ENCODE peak calls at places on chromosomes 13 and 19, in four cellular contexts. C, Y, M and K are unnamed samples.

GRCh38 chr13:105327727-105328126 is 1207.7 kb downstream of the EFNB2 start:
- DNase-seq in M (no peak), C (no peak), Y (no peak), K (no peak)

GRCh38 chr13:85638265-85638664 is 161.0 kb downstream of the SLITRK6 start:
- DNase-seq in Y (no peak), C (no peak), M (no peak), K (no peak)

GRCh38 chr13:45851171-45851889 is at the start of gene SIAH3:
- DNase-seq in C (no peak), Y (no peak), M (no peak), K (no peak)

GRCh38 chr13:79423801-79424642 is 18.0 kb upstream of the RBM26 start:
- DNase-seq in Y (no peak), M (peak), C (no peak), K (no peak)

GRCh38 chr13:34695063-34695462 is 247.0 kb upstream of the NBEA start:
- DNase-seq in M (no peak), C (no peak), Y (no peak), K (no peak)

GRCh38 chr13:32811297-32811800 is 204.9 kb upstream of the KL start:
- DNase-seq in M (peak), Y (peak), C (no peak), K (no peak)

GRCh38 chr19:6674868-6675305 is 4.9 kb upstream of the TNFSF14 start:
- DNase-seq in Y (peak), C (peak), M (peak), K (peak)

GRCh38 chr13:74105871-74106270 is 28.3 kb downstream of the KLF12 start:
- DNase-seq in Y (no peak), M (no peak), C (no peak), K (no peak)

GRCh38 chr19:10603084-10603872 is 16.2 kb upstream of the AP1M2 start:
- DNase-seq in M (peak), C (peak), Y (peak), K (no peak)

GRCh38 chr19:16463991-16464575 is 7.7 kb downstream of the EPS15L1 start:
- DNase-seq in M (no peak), C (no peak), Y (no peak), K (no peak)

GRCh38 chr13:46321494-46322225 is 65.4 kb downstream of the RUBCNL start:
- DNase-seq in Y (peak), C (peak), M (peak), K (peak)

GRCh38 chr13:27997904-27998522 is 9.5 kb upstream of the URAD start:
- DNase-seq in Y (peak), C (no peak), M (peak), K (peak)

GRCh38 chr13:93963266-93964131 is 516.0 kb downstream of the DCT start:
- DNase-seq in Y (no peak), C (no peak), M (no peak), K (peak)

GRCh38 chr19:6459356-6460098 is at the start of gene SLC25A23:
- DNase-seq in M (peak), Y (peak), C (peak), K (peak)

GRCh38 chr13:52809310-52809769 is 39.1 kb downstream of the PCDH8 start:
- DNase-seq in C (no peak), M (peak), Y (peak), K (peak)

GRCh38 chr13:27797228-27797624 is 4.9 kb downstream of the GSX1 start:
- DNase-seq in M (no peak), Y (no peak), C (no peak), K (peak)

GRCh38 chr19:38319421-38320258 is at the start of gene KCNK6:
- DNase-seq in C (peak), Y (peak), M (peak), K (peak)

GRCh38 chr19:42596391-42597071 is 1.8 kb upstream of the CEACAM8 start:
- DNase-seq in M (peak), Y (peak), C (no peak), K (peak)

GRCh38 chr19:18320865-18321728 is 1.8 kb downstream of the LSM4 start:
- DNase-seq in C (no peak), Y (peak), M (no peak), K (no peak)

GRCh38 chr19:52453324-52454094 is at the start of gene ZNF578:
- DNase-seq in M (no peak), C (peak), Y (peak), K (no peak)

GRCh38 chr19:41409288-41409687 is 11.7 kb downstream of the BCKDHA start:
- DNase-seq in Y (no peak), C (no peak), M (peak), K (peak)

DNA sequence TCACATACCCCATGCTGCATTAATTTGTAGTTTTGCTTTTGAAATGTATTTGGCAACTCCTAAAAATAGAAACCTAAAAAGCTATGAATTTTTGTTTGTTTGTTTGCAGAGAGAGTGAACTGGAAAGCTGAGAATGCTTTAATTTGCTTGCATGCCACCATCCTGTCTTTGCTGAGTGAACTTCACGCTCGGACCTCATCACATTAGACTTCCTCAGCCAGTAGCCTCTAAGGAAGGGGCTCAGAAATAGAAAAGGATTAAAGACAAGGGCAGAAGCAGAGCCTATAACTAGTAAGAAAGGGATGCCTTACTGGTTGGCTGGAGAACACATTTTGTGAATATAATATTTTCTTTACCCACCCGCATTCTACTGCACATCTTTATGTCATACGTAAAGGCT is 275.1 kb downstream of the DCLK1 start:
- DNase-seq in Y (no peak), M (no peak), C (no peak), K (no peak)
- H3K4me3 ChIP-seq in Y (no peak), M (no peak), C (no peak), K (no peak)

DNA sequence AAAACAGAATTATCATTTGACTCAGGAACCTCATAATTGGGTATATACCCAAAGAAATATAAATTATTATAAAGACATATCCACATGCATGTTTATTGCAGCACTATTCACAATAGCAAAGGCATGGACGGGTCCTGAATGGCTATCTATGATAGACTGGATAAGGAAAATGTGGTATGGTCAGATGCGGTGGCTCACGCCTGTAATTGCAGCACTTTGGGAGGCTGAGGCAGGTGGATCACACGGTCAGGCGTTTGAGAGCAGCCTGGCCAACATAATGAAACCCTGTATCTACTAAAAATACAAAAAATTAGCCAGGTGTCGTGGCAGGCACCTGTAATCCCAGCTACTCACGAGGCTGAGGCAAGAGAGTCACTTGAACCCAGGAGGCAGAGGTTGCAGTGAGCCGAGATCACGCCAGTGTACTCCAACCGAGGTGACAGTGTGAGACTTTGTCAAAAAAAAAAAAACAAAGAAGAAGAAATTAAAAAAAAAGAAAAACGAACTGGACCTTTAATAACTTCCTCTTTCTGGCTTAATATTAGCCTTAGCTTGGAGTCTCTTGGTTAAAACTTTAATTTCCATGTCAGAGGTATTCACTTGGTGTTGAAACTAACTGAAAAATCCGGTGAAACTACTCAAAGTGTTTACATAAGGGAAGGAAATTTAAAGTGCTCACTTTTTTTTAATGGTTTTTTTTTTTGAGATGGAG is 104.4 kb downstream of the ZNF486 start:
- DNase-seq in C (no peak), Y (no peak), M (no peak), K (no peak)
- H3K4me3 ChIP-seq in C (no peak), Y (no peak), M (no peak), K (no peak)

GRCh38 chr13:114061047-114061446 is 71.4 kb downstream of the RASA3 start:
- DNase-seq in M (no peak), Y (no peak), C (no peak), K (no peak)
- H3K4me3 ChIP-seq in M (no peak), Y (no peak), C (no peak), K (no peak)

GRCh38 chr13:24075137-24075975 is 85.2 kb upstream of the SPATA13 start:
- DNase-seq in C (no peak), M (no peak), Y (no peak), K (no peak)
- H3K4me3 ChIP-seq in C (no peak), M (no peak), Y (no peak), K (no peak)

GRCh38 chr13:97266734-97267417 is 44.7 kb downstream of the MBNL2 start:
- DNase-seq in C (no peak), Y (no peak), M (no peak), K (no peak)
- H3K4me3 ChIP-seq in C (no peak), Y (no peak), M (no peak), K (no peak)

GRCh38 chr13:114128348-114128623 is 4.1 kb downstream of the RASA3 start:
- DNase-seq in M (no peak), Y (no peak), C (no peak), K (no peak)

GRCh38 chr13:114130131-114130707 is 2.2 kb downstream of the RASA3 start:
- DNase-seq in M (peak), C (no peak), Y (no peak), K (no peak)

GRCh38 chr13:114127473-114128347 is 4.7 kb downstream of the RASA3 start:
- DNase-seq in Y (no peak), C (no peak), M (no peak), K (no peak)

GRCh38 chr13:114129649-114130062 is 2.8 kb downstream of the RASA3 start:
- DNase-seq in M (peak), Y (no peak), C (no peak), K (no peak)

GRCh38 chr13:114128624-114129522 is 3.5 kb downstream of the RASA3 start:
- DNase-seq in C (peak), M (peak), Y (peak), K (no peak)
- H3K4me3 ChIP-seq in C (peak), M (peak), Y (peak), K (no peak)

DNA sequence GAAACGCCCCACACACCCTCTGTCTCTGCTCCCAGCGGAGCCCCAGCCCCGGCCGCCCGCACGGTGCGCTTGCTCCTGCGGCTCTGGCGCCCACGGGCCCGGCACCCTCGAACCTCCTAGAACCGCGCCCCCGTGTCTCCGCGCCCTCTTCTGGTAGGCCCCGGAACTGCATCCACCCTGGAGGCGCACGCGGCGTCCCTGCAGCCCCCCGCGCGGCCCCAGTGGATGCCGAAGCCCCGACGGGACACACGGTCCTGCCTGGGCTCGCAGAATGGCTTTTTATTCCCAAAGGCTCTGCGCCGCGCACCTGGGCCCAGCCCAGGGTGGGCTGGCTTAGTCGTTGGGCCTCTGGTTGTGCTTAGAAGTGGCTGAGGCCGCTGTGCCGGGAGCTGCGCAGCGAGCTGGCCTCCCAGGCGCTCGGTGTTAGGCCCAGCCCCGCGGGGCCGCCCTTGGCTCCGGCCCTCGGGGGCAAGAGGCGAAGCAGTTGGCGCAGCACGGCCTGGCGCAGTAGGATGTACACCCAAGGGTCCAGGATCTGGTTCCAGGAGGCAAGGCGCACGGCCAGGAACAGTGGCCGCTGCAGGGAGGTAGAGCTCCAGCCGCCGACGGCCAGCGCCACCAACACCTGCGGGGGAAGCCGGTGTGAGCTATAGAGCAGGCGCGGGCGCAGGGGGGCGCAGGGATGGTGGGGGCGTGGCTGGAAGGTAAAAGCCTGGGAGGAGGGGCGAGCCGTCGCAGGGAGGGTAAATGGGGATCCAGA is 2.8 kb downstream of the PTGER1 start:
- DNase-seq in Y (peak), C (peak), M (peak), K (peak)
- H3K4me3 ChIP-seq in Y (peak), C (peak), M (no peak), K (no peak)

DNA sequence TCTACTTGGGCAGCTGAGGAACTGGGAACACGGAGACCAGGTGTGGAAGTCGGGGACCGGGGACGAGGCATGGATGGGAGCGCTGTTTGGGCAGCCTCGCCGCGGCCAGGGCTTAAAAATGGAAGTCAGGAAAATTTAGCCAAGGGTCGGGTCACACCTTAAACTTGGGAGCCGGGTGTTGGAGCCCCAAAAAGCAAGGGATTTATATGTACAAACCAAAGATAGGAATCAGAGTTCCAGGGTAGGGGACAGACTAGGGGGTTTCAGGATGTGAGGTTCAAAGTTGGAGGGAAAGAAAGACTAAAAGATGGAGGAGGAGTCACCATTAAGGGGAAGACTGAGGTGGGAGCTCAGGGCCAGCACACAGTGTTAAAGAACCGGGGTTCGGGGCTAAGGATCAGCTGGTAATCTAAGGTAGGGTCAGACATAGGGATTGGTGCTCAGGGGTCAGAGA is 530 bp downstream of the FOXA3 start:
- DNase-seq in C (no peak), Y (no peak), M (no peak), K (no peak)
- H3K4me3 ChIP-seq in C (no peak), Y (peak), M (no peak), K (peak)

GRCh38 chr19:50668416-50669318 is 19.4 kb downstream of the C19orf81 start:
- DNase-seq in C (no peak), Y (no peak), M (no peak), K (no peak)

GRCh38 chr19:50666346-50667176 is 17.3 kb downstream of the C19orf81 start:
- DNase-seq in M (no peak), Y (no peak), C (no peak), K (no peak)

GRCh38 chr19:50667177-50667758 is 18.0 kb downstream of the C19orf81 start:
- DNase-seq in C (no peak), M (no peak), Y (no peak), K (no peak)

GRCh38 chr19:50669319-50670101 is 20.3 kb downstream of the C19orf81 start:
- DNase-seq in Y (peak), C (no peak), M (peak), K (peak)

DNA sequence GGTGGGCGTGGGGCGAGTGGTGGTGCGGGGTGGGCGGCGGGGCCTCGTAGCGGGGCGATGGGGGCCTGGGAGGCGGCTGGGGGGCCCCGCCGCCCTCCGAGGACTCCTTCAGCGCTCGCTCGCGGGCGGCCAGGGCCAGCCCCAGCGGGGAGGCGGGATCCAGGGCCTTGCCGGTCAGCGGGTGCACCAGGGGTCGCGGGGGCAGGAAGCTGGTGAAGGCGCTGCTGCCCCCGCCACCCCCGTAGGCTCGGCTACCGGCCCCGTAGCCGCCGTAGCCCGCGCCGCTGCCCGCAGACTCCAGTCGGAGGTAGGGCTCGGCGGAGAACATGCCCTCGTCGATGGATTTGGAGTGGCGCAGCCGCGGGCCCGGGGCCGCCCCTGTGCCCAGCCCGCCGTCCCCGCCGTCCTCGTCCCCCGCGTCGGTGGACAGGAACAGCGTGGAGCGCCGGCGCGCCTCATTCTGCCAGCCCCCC is 18.6 kb downstream of the C19orf81 start:
- DNase-seq in C (no peak), Y (no peak), M (no peak), K (no peak)
- H3K4me3 ChIP-seq in C (no peak), Y (no peak), M (no peak), K (peak)

GRCh38 chr19:48481191-48481500 is 12.0 kb downstream of the CYTH2 start:
- DNase-seq in M (no peak), C (no peak), Y (no peak), K (no peak)

GRCh38 chr19:48480151-48480475 is 10.9 kb downstream of the CYTH2 start:
- DNase-seq in Y (peak), C (no peak), M (no peak), K (no peak)

GRCh38 chr19:48479686-48480085 is 10.5 kb downstream of the CYTH2 start:
- DNase-seq in C (no peak), M (no peak), Y (no peak), K (no peak)

GRCh38 chr19:48481846-48482639 is 12.9 kb downstream of the CYTH2 start:
- DNase-seq in Y (no peak), M (no peak), C (no peak), K (no peak)

DNA sequence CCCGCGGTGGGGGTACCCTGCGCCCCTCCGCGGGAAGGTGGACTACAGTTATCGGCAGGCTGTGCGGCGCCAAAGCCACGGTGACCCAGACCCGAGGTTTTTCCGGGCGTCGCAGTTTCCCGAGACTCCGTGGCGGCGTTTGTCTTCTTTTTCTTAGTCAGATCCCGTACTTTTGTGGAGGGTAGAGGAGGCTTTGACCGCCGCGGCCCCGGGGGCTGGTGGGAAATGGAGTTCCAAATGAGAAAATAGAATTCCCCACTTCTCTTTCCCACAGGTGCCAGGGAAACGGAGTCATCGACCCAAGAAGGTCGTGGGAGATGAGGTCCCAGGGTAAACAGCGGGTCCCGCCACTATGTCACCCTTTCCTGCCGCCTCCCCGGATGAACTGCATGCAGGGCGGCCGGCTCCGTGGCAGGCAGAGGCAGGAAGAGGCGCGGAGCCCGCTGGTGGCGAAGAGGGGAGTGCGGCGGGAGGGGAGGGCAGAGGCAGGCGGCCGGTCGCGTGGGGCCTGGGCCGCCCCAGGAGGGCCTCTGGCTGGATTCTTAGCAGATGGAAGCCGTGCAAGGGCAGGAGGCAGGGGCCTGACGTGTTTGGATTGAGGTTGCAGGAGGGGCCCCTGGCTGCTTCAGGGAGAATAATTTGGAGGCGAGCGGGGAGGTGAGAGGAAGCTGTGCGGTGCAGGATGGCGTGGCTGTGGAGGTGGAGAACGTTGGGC is 11.5 kb downstream of the CYTH2 start:
- DNase-seq in C (peak), Y (peak), M (no peak), K (no peak)
- H3K4me3 ChIP-seq in C (peak), Y (peak), M (peak), K (no peak)